ENCODE peak calls at places on chromosome 10, in eight cellular contexts. Y is lower lobe of right lung, I is activated B cell treated with CpG ODN at 0.5 μM for 24 hours, B is ovary, A is fibroblast of pulmonary artery, H is BE2C, G is A549, T is WTC11. E is an unnamed sample.

GRCh38 chr10:60943372-60944158 is 420 bp downstream of the RHOBTB1 start:
- DNase-seq in I (peak; percentile 49), T (peak; percentile 71), G (peak; percentile 70), H (peak; percentile 79), Y (peak; percentile 83), B (peak; percentile 86), A (peak; percentile 70), E (peak; percentile 70)

GRCh38 chr10:17219024-17219423 is 9.0 kb upstream of the VIM start:
- DNase-seq in A (peak; percentile 38), Y (no peak), H (no peak), T (no peak), G (no peak), I (no peak), B (no peak), E (peak; percentile 73)

GRCh38 chr10:101217450-101218281 is 11.6 kb downstream of the LBX1 start:
- DNase-seq in Y (no peak), T (peak; percentile 89), H (peak; percentile 80), B (no peak), I (no peak), G (peak; percentile 72), A (peak; percentile 45), E (no peak)

GRCh38 chr10:2051108-2051507 is 313.8 kb upstream of the ADARB2 start:
- DNase-seq in H (no peak), G (no peak), I (no peak), T (no peak), A (no peak), Y (no peak), B (no peak), E (no peak)

GRCh38 chr10:61899997-61900828 is 1.3 kb upstream of the ARID5B start:
- DNase-seq in A (peak; percentile 79), Y (peak; percentile 77), T (peak; percentile 27), B (peak; percentile 48), H (peak; percentile 69), G (peak; percentile 40), I (peak; percentile 52), E (peak; percentile 65)

GRCh38 chr10:45509491-45509890 is 135.5 kb downstream of the ALOX5 start:
- DNase-seq in G (no peak), I (no peak), H (no peak), Y (no peak), T (no peak), B (no peak), A (no peak), E (no peak)

GRCh38 chr10:88194961-88195367 is 331.5 kb downstream of the PTEN start:
- DNase-seq in G (no peak), Y (no peak), A (no peak), I (no peak), H (peak; percentile 21), B (no peak), T (no peak), E (peak; percentile 76)

GRCh38 chr10:63700209-63700934 is 179.2 kb downstream of the REEP3 start:
- DNase-seq in H (no peak), Y (no peak), G (peak; percentile 73), I (no peak), A (peak; percentile 95), T (no peak), B (no peak), E (peak; percentile 97)

GRCh38 chr10:75402486-75403143 is 1.1 kb upstream of the ZNF503 start:
- DNase-seq in A (no peak), Y (peak; percentile 63), I (no peak), B (peak; percentile 72), G (peak; percentile 80), T (peak; percentile 52), H (no peak), E (no peak)

GRCh38 chr10:123649672-123650071 is 16.5 kb upstream of the GPR26 start:
- DNase-seq in A (no peak), T (no peak), H (no peak), Y (no peak), G (no peak), B (no peak), I (no peak), E (no peak)

GRCh38 chr10:133159950-133160812 is at the start of gene KNDC1:
- DNase-seq in A (peak; percentile 23), G (no peak), Y (peak; percentile 49), B (peak; percentile 79), I (no peak), H (peak; percentile 56), T (peak; percentile 51), E (peak; percentile 69)

GRCh38 chr10:25632802-25633201 is 301.2 kb upstream of the MYO3A start:
- DNase-seq in T (no peak), I (no peak), H (no peak), A (no peak), Y (no peak), B (no peak), G (no peak), E (no peak)

GRCh38 chr10:32953277-32953927 is 4.6 kb downstream of the ITGB1 start:
- DNase-seq in Y (no peak), B (no peak), A (no peak), G (peak; percentile 54), H (no peak), I (no peak), T (no peak), E (no peak)

GRCh38 chr10:127267442-127267841 is 71.1 kb upstream of the INSYN2A start:
- DNase-seq in G (no peak), A (no peak), B (no peak), H (no peak), Y (no peak), T (no peak), I (no peak), E (no peak)

GRCh38 chr10:127262606-127263005 is 66.2 kb upstream of the INSYN2A start:
- DNase-seq in A (no peak), T (no peak), I (no peak), B (no peak), H (no peak), G (no peak), Y (no peak), E (no peak)

DNA sequence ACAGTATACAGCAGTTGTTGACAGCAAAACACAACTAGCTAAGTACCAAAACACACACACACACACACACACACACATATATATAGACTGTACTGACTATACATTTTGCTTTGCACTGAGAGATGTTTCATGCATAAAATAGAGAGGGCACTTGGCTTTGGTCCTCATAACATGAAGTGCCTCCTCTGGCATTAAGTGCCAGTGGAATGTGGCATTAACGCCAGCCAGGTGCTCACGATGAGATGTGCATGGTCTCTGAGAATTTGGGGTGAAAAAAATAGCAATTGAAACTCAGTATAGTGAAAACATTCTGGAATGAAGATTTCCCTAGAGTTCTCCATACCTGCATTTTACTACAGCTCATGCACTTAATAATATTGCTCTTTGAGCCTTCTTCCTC is 70.0 kb upstream of the INSYN2A start:
- DNase-seq in G (no peak), T (no peak), Y (no peak), H (no peak), B (no peak), A (no peak), I (no peak), E (no peak)
- TF ChIP-seq CTCF in G (no peak), T (no peak), Y (no peak), H (no peak), B (no peak), A (no peak), I (no peak), E (no peak)

GRCh38 chr10:77485847-77486246 is 151.8 kb downstream of the KCNMA1 start:
- DNase-seq in Y (no peak), G (no peak), H (no peak), B (no peak), A (no peak), I (no peak), T (no peak), E (no peak)
- TF ChIP-seq CTCF in Y (no peak), G (no peak), H (no peak), B (no peak), A (no peak), I (no peak), T (no peak), E (no peak)

DNA sequence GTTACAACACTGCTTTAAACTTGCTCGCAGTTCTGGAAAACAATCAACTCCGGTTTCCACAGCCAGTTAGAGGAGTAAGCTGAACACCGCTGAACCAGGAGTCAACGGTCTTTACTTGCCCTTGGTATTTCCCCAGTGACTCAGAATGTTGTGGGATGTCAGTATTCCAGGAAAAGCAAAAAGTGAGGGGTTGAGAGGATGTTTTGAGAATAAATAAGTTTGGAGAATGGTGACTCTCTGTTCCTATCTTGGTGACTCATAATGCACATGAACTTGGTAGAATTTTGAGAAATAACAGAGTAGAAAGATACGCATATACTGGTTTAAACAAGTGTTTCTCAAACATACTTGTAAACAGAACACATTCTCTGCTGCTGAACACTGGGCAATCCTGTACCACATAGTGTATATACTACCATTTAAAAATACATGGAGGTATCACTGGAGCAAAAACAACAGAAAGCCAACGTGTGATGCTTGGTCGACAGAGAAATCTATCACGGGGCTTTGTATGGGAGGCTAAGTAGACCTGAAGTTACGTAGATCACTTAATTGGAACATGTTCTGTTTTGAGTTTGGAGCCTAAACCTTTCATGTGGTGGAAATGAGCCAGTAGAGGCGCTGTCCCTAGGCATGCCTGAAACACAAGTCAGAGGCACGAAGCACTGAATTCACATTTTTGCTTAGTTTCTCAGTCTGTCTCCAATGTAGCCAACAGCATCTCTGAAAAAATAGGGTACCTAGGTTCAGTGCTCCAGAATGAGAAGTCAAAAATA is 534.3 kb downstream of the PARD3 start:
- DNase-seq in H (no peak), B (peak; percentile 42), I (no peak), A (peak; percentile 99), Y (no peak), G (peak; percentile 77), T (no peak), E (peak; percentile 96)
- TF ChIP-seq CTCF in H (peak; percentile 23), B (no peak), I (no peak), A (peak; percentile 34), Y (no peak), G (peak; percentile 34), T (no peak), E (no peak)

GRCh38 chr10:117224881-117225280 is 16.0 kb upstream of the SLC18A2 start:
- DNase-seq in H (no peak), A (no peak), G (no peak), B (no peak), I (no peak), T (no peak), Y (no peak), E (no peak)

GRCh38 chr10:117228210-117228609 is 12.7 kb upstream of the SLC18A2 start:
- DNase-seq in I (no peak), G (no peak), B (no peak), A (no peak), Y (no peak), T (no peak), H (no peak), E (no peak)

GRCh38 chr10:117224036-117224430 is 16.9 kb upstream of the SLC18A2 start:
- DNase-seq in G (no peak), T (no peak), Y (no peak), I (no peak), B (no peak), A (no peak), H (no peak), E (no peak)

GRCh38 chr10:117223413-117224035 is 17.4 kb upstream of the SLC18A2 start:
- DNase-seq in B (no peak), I (no peak), G (no peak), T (no peak), A (no peak), Y (no peak), H (no peak), E (no peak)

DNA sequence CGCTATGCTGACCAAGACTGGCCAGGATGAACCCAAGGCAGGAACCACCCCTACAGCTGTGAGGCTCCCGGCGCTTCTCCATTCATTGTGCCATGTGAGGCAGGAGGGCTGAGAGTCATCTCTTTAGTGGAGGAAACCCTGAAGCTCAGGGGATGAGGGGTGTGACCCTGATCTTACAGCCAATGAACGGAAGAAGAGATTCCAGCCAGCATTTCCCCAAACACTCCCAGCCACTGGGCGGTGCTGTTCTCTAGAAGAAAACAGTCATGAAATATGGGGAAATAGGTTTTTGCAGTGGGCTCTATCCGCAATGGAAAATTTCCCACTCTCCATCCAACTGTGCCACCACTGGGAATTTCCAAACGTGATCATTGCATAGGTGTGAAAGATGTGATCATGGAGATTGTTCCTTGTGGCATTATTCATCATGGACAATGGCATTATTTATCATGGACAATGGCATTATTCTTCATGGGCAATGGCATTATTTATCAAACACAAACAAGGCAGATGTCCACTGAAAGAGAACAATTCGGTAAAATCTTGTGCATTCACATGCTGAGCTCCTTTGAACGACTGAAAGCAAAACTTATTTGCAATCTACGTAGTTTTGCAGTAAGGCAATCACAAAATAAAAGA is 14.0 kb upstream of the SLC18A2 start:
- DNase-seq in I (no peak), H (peak; percentile 63), A (peak; percentile 41), B (peak; percentile 58), T (peak; percentile 68), G (peak; percentile 61), Y (peak; percentile 55), E (no peak)
- TF ChIP-seq CTCF in I (no peak), H (peak; percentile 89), A (peak; percentile 61), B (no peak), T (no peak), G (peak; percentile 50), Y (peak; percentile 39), E (peak; percentile 61)

E was measured in foreskin fibroblast.